ENCODE peak calls at places on chromosome 1, in four cellular contexts. One of them, this sample, is unnamed.

GRCh38 chr1:224544276-224544675 is 71.8 kb upstream of the CNIH3 start:
- DNase-seq in RCC 7860: no peak
- DNase-seq in Caki2: no peak
- DNase-seq in prostate gland: no peak
- DNase-seq in this sample: no peak

GRCh38 chr1:154624756-154625643 is 17.0 kb upstream of the ADAR start:
- DNase-seq in RCC 7860: no peak
- DNase-seq in Caki2: no peak
- DNase-seq in prostate gland: no peak
- DNase-seq in this sample: no peak

GRCh38 chr1:67840449-67840848 is 7.2 kb upstream of the GNG12 start:
- DNase-seq in RCC 7860: peak
- DNase-seq in Caki2: no peak
- DNase-seq in prostate gland: no peak
- DNase-seq in this sample: no peak

GRCh38 chr1:173988068-173988467 is 34.1 kb downstream of the RC3H1 start:
- DNase-seq in RCC 7860: no peak
- DNase-seq in Caki2: no peak
- DNase-seq in prostate gland: no peak
- DNase-seq in this sample: no peak

GRCh38 chr1:80847904-80848303 is 952.8 kb upstream of the ADGRL2 start:
- DNase-seq in RCC 7860: no peak
- DNase-seq in Caki2: no peak
- DNase-seq in prostate gland: no peak
- DNase-seq in this sample: no peak

GRCh38 chr1:64320470-64320869 is 117.0 kb downstream of the UBE2U start:
- DNase-seq in RCC 7860: no peak
- DNase-seq in Caki2: no peak
- DNase-seq in prostate gland: no peak
- DNase-seq in this sample: peak

GRCh38 chr1:180042994-180043622 is 88.5 kb downstream of the CEP350 start:
- DNase-seq in RCC 7860: no peak
- DNase-seq in Caki2: no peak
- DNase-seq in prostate gland: no peak
- DNase-seq in this sample: no peak

GRCh38 chr1:235648954-235649721 is 446 bp downstream of the GNG4 start:
- DNase-seq in RCC 7860: no peak
- DNase-seq in Caki2: peak
- DNase-seq in prostate gland: peak
- DNase-seq in this sample: peak

GRCh38 chr1:26092422-26092821 is 19.2 kb upstream of the PDIK1L start:
- DNase-seq in RCC 7860: no peak
- DNase-seq in Caki2: no peak
- DNase-seq in prostate gland: no peak
- DNase-seq in this sample: no peak

GRCh38 chr1:157497987-157498781 is 54.1 kb downstream of the FCRL5 start:
- DNase-seq in RCC 7860: no peak
- DNase-seq in Caki2: no peak
- DNase-seq in prostate gland: no peak
- DNase-seq in this sample: no peak

GRCh38 chr1:113912594-113913311 is 7.6 kb downstream of the DCLRE1B start:
- DNase-seq in RCC 7860: no peak
- DNase-seq in Caki2: no peak
- DNase-seq in prostate gland: no peak
- DNase-seq in this sample: peak

GRCh38 chr1:233704125-233704881 is 90.4 kb downstream of the KCNK1 start:
- DNase-seq in RCC 7860: no peak
- DNase-seq in Caki2: no peak
- DNase-seq in prostate gland: no peak
- DNase-seq in this sample: no peak

GRCh38 chr1:236301080-236301957 is 19.6 kb upstream of the ERO1B start:
- DNase-seq in RCC 7860: no peak
- DNase-seq in Caki2: no peak
- DNase-seq in prostate gland: no peak
- DNase-seq in this sample: no peak

GRCh38 chr1:38614861-38615260 is 244.7 kb downstream of the RRAGC start:
- DNase-seq in RCC 7860: no peak
- DNase-seq in Caki2: no peak
- DNase-seq in prostate gland: no peak
- DNase-seq in this sample: no peak

GRCh38 chr1:19863804-19864203 is 18.4 kb upstream of the OTUD3 start:
- DNase-seq in RCC 7860: no peak
- DNase-seq in Caki2: peak
- DNase-seq in prostate gland: peak
- DNase-seq in this sample: no peak

GRCh38 chr1:47931395-47931794 is 65.8 kb downstream of the TRABD2B start:
- DNase-seq in RCC 7860: peak
- DNase-seq in Caki2: no peak
- DNase-seq in prostate gland: no peak
- DNase-seq in this sample: peak

GRCh38 chr1:245874942-245875580 is 632.0 kb downstream of the SMYD3 start:
- DNase-seq in RCC 7860: no peak
- DNase-seq in Caki2: peak
- DNase-seq in prostate gland: peak
- DNase-seq in this sample: peak

GRCh38 chr1:174659823-174660222 is 212.1 kb downstream of the GPR52 start:
- DNase-seq in RCC 7860: peak
- DNase-seq in Caki2: peak
- DNase-seq in prostate gland: no peak
- DNase-seq in this sample: no peak

GRCh38 chr1:240803151-240803550 is 191.2 kb upstream of the GREM2 start:
- DNase-seq in RCC 7860: peak
- DNase-seq in Caki2: peak
- DNase-seq in prostate gland: no peak
- DNase-seq in this sample: no peak

GRCh38 chr1:30748699-30749401 is 8.7 kb downstream of the LAPTM5 start:
- DNase-seq in RCC 7860: no peak
- DNase-seq in Caki2: peak
- DNase-seq in prostate gland: no peak
- DNase-seq in this sample: no peak

GRCh38 chr1:83033682-83034081 is 965.2 kb downstream of the TTLL7 start:
- DNase-seq in RCC 7860: peak
- DNase-seq in Caki2: no peak
- DNase-seq in prostate gland: no peak
- DNase-seq in this sample: no peak

GRCh38 chr1:152697701-152698600 is at the start of gene LCE2A:
- DNase-seq in RCC 7860: no peak
- DNase-seq in Caki2: no peak
- DNase-seq in prostate gland: no peak
- DNase-seq in this sample: no peak

GRCh38 chr1:162918111-162918754 is 57.3 kb upstream of the CCDC190 start:
- DNase-seq in RCC 7860: no peak
- DNase-seq in Caki2: no peak
- DNase-seq in prostate gland: no peak
- DNase-seq in this sample: no peak

GRCh38 chr1:89657886-89658285 is 25.0 kb downstream of the LRRC8C start:
- DNase-seq in RCC 7860: no peak
- DNase-seq in Caki2: no peak
- DNase-seq in prostate gland: no peak
- DNase-seq in this sample: no peak

GRCh38 chr1:2469103-2469940 is 6.8 kb upstream of the PLCH2 start:
- DNase-seq in RCC 7860: no peak
- DNase-seq in Caki2: no peak
- DNase-seq in prostate gland: no peak
- DNase-seq in this sample: no peak

GRCh38 chr1:18929686-18930085 is 26.8 kb downstream of the IFFO2 start:
- DNase-seq in RCC 7860: peak
- DNase-seq in Caki2: peak
- DNase-seq in prostate gland: no peak
- DNase-seq in this sample: no peak

GRCh38 chr1:182143825-182144661 is 82.5 kb upstream of the ZNF648 start:
- DNase-seq in RCC 7860: no peak
- DNase-seq in Caki2: no peak
- DNase-seq in prostate gland: peak
- DNase-seq in this sample: peak

GRCh38 chr1:43450251-43451070 is 3.3 kb downstream of the HYI start:
- DNase-seq in RCC 7860: no peak
- DNase-seq in Caki2: no peak
- DNase-seq in prostate gland: no peak
- DNase-seq in this sample: no peak

GRCh38 chr1:92188436-92189255 is 29.1 kb upstream of the C1orf146 start:
- DNase-seq in RCC 7860: no peak
- DNase-seq in Caki2: no peak
- DNase-seq in prostate gland: no peak
- DNase-seq in this sample: no peak

GRCh38 chr1:180981596-180982387 is 40.9 kb downstream of the STX6 start:
- DNase-seq in RCC 7860: no peak
- DNase-seq in Caki2: no peak
- DNase-seq in prostate gland: no peak
- DNase-seq in this sample: peak

GRCh38 chr1:103461171-103462105 is 64.1 kb upstream of the RNPC3 start:
- DNase-seq in RCC 7860: peak
- DNase-seq in Caki2: no peak
- DNase-seq in prostate gland: no peak
- DNase-seq in this sample: no peak

GRCh38 chr1:6490181-6491075 is 1.0 kb downstream of the PLEKHG5 start:
- DNase-seq in RCC 7860: peak
- DNase-seq in Caki2: peak
- DNase-seq in prostate gland: peak
- DNase-seq in this sample: peak

GRCh38 chr1:62493656-62494055 is 56.8 kb downstream of the USP1 start:
- DNase-seq in RCC 7860: no peak
- DNase-seq in Caki2: no peak
- DNase-seq in prostate gland: no peak
- DNase-seq in this sample: no peak

This sample was measured in thyroid gland.